ENCODE peak calls at places on chromosome 19, in four cellular contexts. One of them, this sample, is unnamed.

GRCh38 chr19:940591-941291 is 14.9 kb downstream of the ARID3A start:
- DNase-seq in mucosa of descending colon: peak
- DNase-seq in Karpas-422: no peak
- DNase-seq in GM23248: no peak
- DNase-seq in this sample: no peak

GRCh38 chr19:49502866-49503581 is 6.8 kb downstream of the RPS11 start:
- DNase-seq in mucosa of descending colon: no peak
- DNase-seq in Karpas-422: peak
- DNase-seq in GM23248: peak
- DNase-seq in this sample: peak

GRCh38 chr19:50663280-50663790 is 14.1 kb downstream of the C19orf81 start:
- DNase-seq in mucosa of descending colon: no peak
- DNase-seq in Karpas-422: no peak
- DNase-seq in GM23248: peak
- DNase-seq in this sample: no peak

GRCh38 chr19:30172643-30173242 is 199.4 kb upstream of the ZNF536 start:
- DNase-seq in mucosa of descending colon: no peak
- DNase-seq in Karpas-422: no peak
- DNase-seq in GM23248: no peak
- DNase-seq in this sample: no peak

GRCh38 chr19:2423913-2424685 is 3.3 kb downstream of the TIMM13 start:
- DNase-seq in mucosa of descending colon: no peak
- DNase-seq in Karpas-422: no peak
- DNase-seq in GM23248: no peak
- DNase-seq in this sample: no peak

GRCh38 chr19:31253816-31254551 is 95.3 kb downstream of the TSHZ3 start:
- DNase-seq in mucosa of descending colon: no peak
- DNase-seq in Karpas-422: no peak
- DNase-seq in GM23248: no peak
- DNase-seq in this sample: no peak

GRCh38 chr19:23098988-23099387 is 17.8 kb upstream of the ZNF730 start:
- DNase-seq in mucosa of descending colon: no peak
- DNase-seq in Karpas-422: no peak
- DNase-seq in GM23248: no peak
- DNase-seq in this sample: no peak

GRCh38 chr19:12943437-12944044 is 2.1 kb upstream of the RAD23A start:
- DNase-seq in mucosa of descending colon: no peak
- DNase-seq in Karpas-422: peak
- DNase-seq in GM23248: no peak
- DNase-seq in this sample: no peak

GRCh38 chr19:38243279-38243673 is 12.9 kb downstream of the PPP1R14A start:
- DNase-seq in mucosa of descending colon: no peak
- DNase-seq in Karpas-422: no peak
- DNase-seq in GM23248: no peak
- DNase-seq in this sample: no peak
- H3K4me3 ChIP-seq in mucosa of descending colon: no peak
- H3K4me3 ChIP-seq in Karpas-422: peak
- H3K4me3 ChIP-seq in GM23248: peak
- H3K4me3 ChIP-seq in this sample: no peak

GRCh38 chr19:55119053-55119452 is 1.6 kb upstream of the PPP1R12C start:
- DNase-seq in mucosa of descending colon: no peak
- DNase-seq in Karpas-422: no peak
- DNase-seq in GM23248: no peak
- DNase-seq in this sample: peak
- H3K4me3 ChIP-seq in mucosa of descending colon: no peak
- H3K4me3 ChIP-seq in Karpas-422: no peak
- H3K4me3 ChIP-seq in GM23248: no peak
- H3K4me3 ChIP-seq in this sample: no peak

DNA sequence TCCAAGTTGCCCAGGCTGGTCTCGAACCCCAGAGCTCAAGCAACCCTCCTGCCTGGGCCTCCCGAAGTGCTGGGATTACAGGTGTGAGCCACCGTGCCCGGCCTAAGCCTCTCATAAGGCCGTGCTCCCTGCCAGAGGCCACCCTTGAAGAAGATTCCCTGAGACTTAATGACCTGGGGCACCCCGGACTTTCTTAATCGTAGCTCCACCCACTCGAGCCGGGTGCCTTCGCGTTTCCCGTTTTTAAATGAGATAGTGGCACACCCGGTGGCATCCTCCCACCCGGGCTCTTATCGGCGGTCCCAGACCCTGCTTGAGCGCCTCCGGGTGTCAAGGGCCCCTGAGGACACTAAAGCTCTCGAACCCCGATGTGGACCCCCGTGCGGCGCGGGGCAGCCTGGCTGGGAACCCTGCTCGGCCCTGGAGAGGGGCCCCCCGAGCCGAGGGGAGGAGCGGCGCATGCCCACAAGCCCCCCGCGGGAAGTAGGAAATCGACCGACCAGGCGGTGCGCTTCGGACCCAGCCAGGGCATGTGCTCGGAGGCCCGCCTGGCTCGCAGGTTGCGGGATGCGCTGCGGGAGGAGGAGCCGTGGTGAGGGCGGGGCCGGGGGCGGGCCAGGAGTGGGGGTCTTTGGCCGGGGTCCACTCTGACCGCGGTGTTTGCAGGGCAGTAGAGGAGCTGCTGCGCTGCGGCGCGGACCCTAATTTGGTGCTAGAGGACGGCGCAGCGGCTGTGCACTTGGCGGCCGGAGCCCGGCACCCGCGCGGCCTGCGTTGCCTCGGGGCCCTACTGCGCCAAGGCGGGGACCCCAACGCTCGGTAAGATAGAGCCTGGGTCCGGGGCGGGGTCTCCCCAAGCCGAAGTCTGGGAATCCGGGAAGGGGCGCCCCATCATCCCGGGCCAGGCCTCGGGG is at the start of gene ANKLE1:
- DNase-seq in mucosa of descending colon: no peak
- DNase-seq in Karpas-422: peak
- DNase-seq in GM23248: peak
- DNase-seq in this sample: no peak
- H3K4me3 ChIP-seq in mucosa of descending colon: no peak
- H3K4me3 ChIP-seq in Karpas-422: peak
- H3K4me3 ChIP-seq in GM23248: peak
- H3K4me3 ChIP-seq in this sample: no peak

GRCh38 chr19:4713384-4713951 is 10.2 kb downstream of the DPP9 start:
- DNase-seq in mucosa of descending colon: peak
- DNase-seq in Karpas-422: no peak
- DNase-seq in GM23248: peak
- DNase-seq in this sample: peak

GRCh38 chr19:4714016-4714415 is 9.6 kb downstream of the DPP9 start:
- DNase-seq in mucosa of descending colon: no peak
- DNase-seq in Karpas-422: no peak
- DNase-seq in GM23248: no peak
- DNase-seq in this sample: no peak

GRCh38 chr19:4710281-4710600 is 13.4 kb downstream of the DPP9 start:
- DNase-seq in mucosa of descending colon: no peak
- DNase-seq in Karpas-422: no peak
- DNase-seq in GM23248: no peak
- DNase-seq in this sample: no peak

GRCh38 chr19:4711211-4711610 is 12.4 kb downstream of the DPP9 start:
- DNase-seq in mucosa of descending colon: no peak
- DNase-seq in Karpas-422: no peak
- DNase-seq in GM23248: no peak
- DNase-seq in this sample: no peak

DNA sequence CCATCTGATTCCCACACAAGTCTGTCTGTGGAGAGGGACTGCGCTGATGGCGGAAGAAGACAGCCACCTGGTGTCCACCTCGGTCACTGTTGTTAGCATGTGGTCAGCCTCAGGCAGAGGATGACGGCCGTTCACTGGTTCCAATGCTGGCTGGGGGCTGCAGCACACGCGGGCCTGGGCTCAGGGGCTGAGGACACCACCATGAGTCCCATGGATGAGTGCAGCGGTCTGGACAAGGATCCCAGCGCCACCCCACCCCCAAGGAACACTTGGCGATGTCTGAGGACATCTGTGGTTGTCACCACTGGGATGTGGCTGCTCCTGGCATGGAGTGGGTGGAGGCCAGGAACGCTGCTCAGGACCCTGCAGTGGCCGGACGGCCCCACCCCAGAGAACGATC is 10.9 kb downstream of the DPP9 start:
- DNase-seq in mucosa of descending colon: no peak
- DNase-seq in Karpas-422: no peak
- DNase-seq in GM23248: no peak
- DNase-seq in this sample: no peak
- H3K4me3 ChIP-seq in mucosa of descending colon: no peak
- H3K4me3 ChIP-seq in Karpas-422: no peak
- H3K4me3 ChIP-seq in GM23248: no peak
- H3K4me3 ChIP-seq in this sample: peak

DNA sequence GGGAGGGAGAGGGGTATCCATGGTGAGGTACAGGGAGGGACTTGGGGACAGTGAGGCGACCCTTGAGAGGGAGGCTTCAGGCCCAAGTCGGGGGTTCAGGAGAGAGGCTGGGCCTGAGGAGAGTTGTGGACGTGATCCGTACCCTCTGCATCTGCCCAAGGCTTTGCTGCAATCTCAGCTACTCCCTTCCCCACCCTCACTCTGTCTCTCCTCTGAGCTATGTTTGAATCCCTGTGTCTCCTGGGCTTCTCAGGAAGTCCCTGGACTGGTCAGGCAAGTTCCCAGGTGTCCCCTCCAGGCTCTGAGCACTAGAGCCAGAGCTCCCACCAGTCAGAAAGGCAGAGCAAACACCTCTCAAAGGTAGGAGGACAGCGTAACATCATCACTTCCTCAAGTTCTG is 1.8 kb downstream of the LIN37 start:
- DNase-seq in mucosa of descending colon: no peak
- DNase-seq in Karpas-422: no peak
- DNase-seq in GM23248: no peak
- DNase-seq in this sample: no peak
- H3K4me3 ChIP-seq in mucosa of descending colon: no peak
- H3K4me3 ChIP-seq in Karpas-422: peak
- H3K4me3 ChIP-seq in GM23248: no peak
- H3K4me3 ChIP-seq in this sample: no peak

DNA sequence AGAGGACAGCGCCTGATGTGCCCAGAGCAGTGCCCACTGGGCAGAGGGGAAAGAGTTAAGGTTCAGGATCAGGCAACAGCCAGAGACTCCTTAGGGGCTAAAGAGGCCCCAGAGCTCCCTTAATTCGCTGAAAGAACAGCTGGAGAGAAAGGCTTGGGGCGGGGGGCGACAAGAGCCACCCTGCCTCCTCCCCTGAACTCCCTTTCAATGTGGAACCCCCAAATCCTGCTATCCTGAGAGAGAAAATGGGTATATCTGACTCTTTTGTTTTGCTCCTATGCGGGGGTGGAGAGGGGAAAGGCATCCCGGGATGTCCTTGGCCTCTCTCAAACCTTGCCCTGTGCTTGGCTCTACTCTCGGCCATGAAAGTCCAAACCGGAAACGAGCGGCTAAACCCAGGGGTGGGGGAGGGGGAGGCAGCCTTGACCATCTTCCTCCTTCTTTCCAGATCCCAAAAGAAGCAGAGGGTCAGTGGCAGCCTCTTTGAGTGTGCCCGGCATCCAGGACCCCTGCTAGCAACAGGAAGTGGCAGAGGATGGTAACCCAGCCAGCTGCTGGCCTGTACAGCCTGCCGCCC is 4.7 kb downstream of the PRKACA start:
- DNase-seq in mucosa of descending colon: no peak
- DNase-seq in Karpas-422: peak
- DNase-seq in GM23248: peak
- DNase-seq in this sample: no peak
- H3K4me3 ChIP-seq in mucosa of descending colon: no peak
- H3K4me3 ChIP-seq in Karpas-422: peak
- H3K4me3 ChIP-seq in GM23248: peak
- H3K4me3 ChIP-seq in this sample: peak

GRCh38 chr19:58563823-58564222 is 5.4 kb upstream of the UBE2M start:
- DNase-seq in mucosa of descending colon: peak
- DNase-seq in Karpas-422: no peak
- DNase-seq in GM23248: no peak
- DNase-seq in this sample: no peak
- H3K4me3 ChIP-seq in mucosa of descending colon: no peak
- H3K4me3 ChIP-seq in Karpas-422: peak
- H3K4me3 ChIP-seq in GM23248: no peak
- H3K4me3 ChIP-seq in this sample: no peak

DNA sequence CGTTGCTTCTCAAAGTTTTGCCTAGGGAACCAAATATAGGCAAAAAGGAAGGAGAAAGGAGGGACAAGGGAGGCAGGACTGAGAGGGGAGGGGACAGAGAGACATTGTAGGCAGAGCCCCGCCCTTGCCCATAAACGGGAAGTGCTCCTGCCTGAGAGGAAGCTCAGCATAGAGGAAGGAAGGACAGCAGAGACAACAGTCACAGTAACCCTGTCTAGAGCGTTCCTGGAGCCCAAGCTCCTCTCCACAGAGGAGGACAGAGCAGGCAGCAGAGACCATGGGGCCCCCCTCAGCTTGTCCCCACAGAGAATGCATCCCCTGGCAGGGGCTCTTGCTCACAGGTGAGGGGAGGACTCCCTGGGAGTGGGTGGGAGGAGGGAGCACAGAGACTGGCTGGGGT is at the start of gene CEACAM21:
- DNase-seq in mucosa of descending colon: peak
- DNase-seq in Karpas-422: peak
- DNase-seq in GM23248: no peak
- DNase-seq in this sample: no peak
- H3K4me3 ChIP-seq in mucosa of descending colon: no peak
- H3K4me3 ChIP-seq in Karpas-422: no peak
- H3K4me3 ChIP-seq in GM23248: no peak
- H3K4me3 ChIP-seq in this sample: no peak

DNA sequence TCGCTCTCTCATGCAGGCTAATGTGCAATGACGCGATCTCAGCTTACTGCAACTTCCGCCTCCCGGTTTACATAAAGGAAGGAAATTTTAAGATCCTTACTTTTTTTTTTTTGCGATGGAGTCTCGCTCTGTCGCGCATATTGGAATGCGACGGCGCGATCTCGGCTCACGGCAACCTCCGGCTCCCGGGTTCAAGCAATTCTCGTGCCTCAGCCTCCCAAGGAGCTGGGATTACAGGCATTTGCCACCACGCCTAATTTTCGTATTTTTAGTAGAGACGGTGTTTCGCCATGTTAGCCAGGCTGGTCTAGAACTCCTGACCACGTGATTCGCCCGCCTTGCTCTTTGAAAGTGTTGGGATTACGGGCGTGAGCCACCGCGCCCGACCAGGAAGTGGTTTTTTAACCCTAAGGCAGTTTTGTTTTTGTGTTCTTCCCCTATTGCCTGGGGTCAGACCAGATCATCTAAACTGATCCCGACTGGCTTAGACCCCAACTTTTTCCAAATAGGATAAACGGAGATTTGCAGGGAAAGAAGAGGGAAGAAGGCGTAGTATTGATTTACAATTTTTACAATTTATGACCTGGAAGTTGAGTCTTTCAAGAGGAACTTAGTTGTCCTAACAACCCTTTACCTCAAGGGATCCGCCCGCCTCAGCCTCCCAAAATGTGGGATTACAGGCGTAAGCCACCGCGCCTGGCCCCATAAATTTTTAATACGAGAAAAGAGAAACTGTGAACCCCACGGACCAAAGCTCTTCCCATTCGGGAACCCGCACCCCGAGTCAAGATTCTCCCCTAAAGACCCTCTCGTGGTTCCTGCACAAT is 142.0 kb downstream of the ZNF737 start:
- DNase-seq in mucosa of descending colon: peak
- DNase-seq in Karpas-422: no peak
- DNase-seq in GM23248: peak
- DNase-seq in this sample: peak
- H3K4me3 ChIP-seq in mucosa of descending colon: no peak
- H3K4me3 ChIP-seq in Karpas-422: peak
- H3K4me3 ChIP-seq in GM23248: peak
- H3K4me3 ChIP-seq in this sample: peak

This sample was measured in mesenchymal stem cell.